ENCODE peak calls at places on chromosome 3, in four cellular contexts. K is left ventricle myocardium inferior, W is caudate nucleus, U is A549. P is an unnamed sample.
A peak's percentile ranks its signal among the peaks of the same experiment; 100 is the strongest.

GRCh38 chr3:100634493-100635272 is 25.3 kb downstream of the ADGRG7 start:
- DNase-seq in K (no peak), W (no peak), U (no peak), P (no peak)

GRCh38 chr3:111080357-111080937 is 8.8 kb downstream of the NECTIN3 start:
- DNase-seq in K (no peak), W (no peak), U (peak; percentile 39), P (no peak)

GRCh38 chr3:184078851-184079250 is 18.0 kb upstream of the HTR3E start:
- DNase-seq in K (no peak), W (no peak), U (no peak), P (no peak)

GRCh38 chr3:127017781-127018180 is 34.9 kb downstream of the PLXNA1 start:
- DNase-seq in K (no peak), W (no peak), U (no peak), P (no peak)

GRCh38 chr3:72969766-72970165 is 26.8 kb upstream of the PPP4R2 start:
- DNase-seq in K (no peak), W (no peak), U (no peak), P (no peak)

GRCh38 chr3:111373861-111374260 is 168.1 kb upstream of the CD96 start:
- DNase-seq in K (no peak), W (no peak), U (no peak), P (no peak)

GRCh38 chr3:150469031-150469930 is 61.2 kb downstream of the TSC22D2 start:
- DNase-seq in K (no peak), W (no peak), U (peak; percentile 80), P (no peak)

GRCh38 chr3:78041486-78041885 is 1001.6 kb downstream of the ROBO2 start:
- DNase-seq in K (no peak), W (no peak), U (no peak), P (no peak)

GRCh38 chr3:128280466-128281455 is 127.5 kb downstream of the EEFSEC start:
- DNase-seq in K (no peak), W (no peak), U (no peak), P (no peak)

GRCh38 chr3:112555535-112556170 is 6.1 kb downstream of the ATG3 start:
- DNase-seq in K (no peak), W (no peak), U (no peak), P (no peak)

GRCh38 chr3:100033184-100033583 is 81.1 kb downstream of the FILIP1L start:
- DNase-seq in K (no peak), W (no peak), U (no peak), P (no peak)

GRCh38 chr3:53109822-53110771 is 20.1 kb downstream of the RFT1 start:
- DNase-seq in K (peak; percentile 47), W (no peak), U (peak; percentile 41), P (no peak)

GRCh38 chr3:56469141-56469540 is 874 bp upstream of the ERC2 start:
- DNase-seq in K (no peak), W (no peak), U (no peak), P (no peak)

GRCh38 chr3:71341721-71342120 is 241.8 kb downstream of the FOXP1 start:
- DNase-seq in K (no peak), W (no peak), U (no peak), P (no peak)

DNA sequence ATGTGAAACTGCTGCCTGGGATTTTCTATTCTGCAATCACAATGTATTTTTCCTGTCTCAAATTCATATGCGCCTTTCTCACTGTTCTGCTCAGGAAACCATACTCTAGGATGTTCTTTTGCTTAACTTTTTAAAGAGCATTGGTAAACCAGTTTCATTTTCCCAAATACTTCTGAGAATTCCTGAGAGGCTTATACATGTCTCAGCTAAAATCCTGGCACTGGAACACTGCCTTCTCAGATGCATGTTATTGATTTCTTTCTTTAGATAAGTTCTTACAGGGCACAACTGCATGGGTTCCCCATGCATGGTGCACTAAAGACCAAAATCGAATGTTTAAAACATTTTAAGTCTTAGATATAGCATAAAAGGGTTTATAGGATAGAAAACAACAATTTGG is 178.3 kb upstream of the PLSCR5 start:
- DNase-seq in K (no peak), W (no peak), U (no peak), P (no peak)
- H3K27ac ChIP-seq in K (no peak overlapping the region), W (no peak overlapping the region), U (no peak overlapping the region), P (no peak overlapping the region)

GRCh38 chr3:120568624-120569023 is 27.5 kb upstream of the NDUFB4 start:
- DNase-seq in K (no peak), W (no peak), U (no peak), P (no peak)
- H3K27ac ChIP-seq in K (no peak overlapping the region), W (peak overlapping the region; percentile 87), U (no peak overlapping the region), P (no peak overlapping the region)

GRCh38 chr3:190701096-190701532 is 161.4 kb downstream of the GMNC start:
- DNase-seq in K (peak; percentile 19), W (no peak), U (peak; percentile 13), P (no peak)

GRCh38 chr3:190696777-190697501 is 165.6 kb downstream of the GMNC start:
- DNase-seq in K (no peak), W (no peak), U (peak; percentile 2), P (no peak)

GRCh38 chr3:190697901-190698300 is 164.6 kb downstream of the GMNC start:
- DNase-seq in K (no peak), W (no peak), U (no peak), P (no peak)

GRCh38 chr3:190697502-190697830 is 165.0 kb downstream of the GMNC start:
- DNase-seq in K (no peak), W (no peak), U (no peak), P (no peak)

DNA sequence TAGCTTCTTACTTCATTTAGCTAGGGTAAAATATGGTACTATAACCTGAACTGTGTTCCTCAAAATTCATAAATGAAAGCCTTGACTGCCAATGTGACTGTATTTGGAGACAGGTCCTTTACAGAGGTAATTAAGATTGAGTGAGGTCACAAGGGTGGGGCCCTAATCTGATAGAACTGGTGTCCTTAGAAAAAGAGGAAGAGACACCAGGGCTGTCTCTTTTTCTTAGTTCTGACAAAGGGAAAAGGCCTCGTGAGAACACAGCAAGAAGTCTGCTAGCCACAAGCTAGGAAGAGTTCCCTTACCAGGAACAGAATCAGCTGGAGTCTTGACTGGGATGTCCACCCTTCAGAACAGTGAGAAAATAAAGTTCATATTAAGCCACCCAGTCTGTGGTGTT is 162.7 kb downstream of the GMNC start:
- DNase-seq in K (no peak), W (no peak), U (no peak), P (no peak)
- H3K27ac ChIP-seq in K (no peak overlapping the region), W (no peak overlapping the region), U (no peak overlapping the region), P (no peak overlapping the region)

GRCh38 chr3:30648670-30649357 is 42.4 kb downstream of the TGFBR2 start:
- DNase-seq in K (no peak), W (no peak), U (no peak), P (no peak)

GRCh38 chr3:30644615-30645014 is 38.2 kb downstream of the TGFBR2 start:
- DNase-seq in K (peak; percentile 39), W (no peak), U (no peak), P (peak; percentile 78)

GRCh38 chr3:30646181-30646876 is 39.9 kb downstream of the TGFBR2 start:
- DNase-seq in K (no peak), W (no peak), U (no peak), P (no peak)

GRCh38 chr3:30645077-30645476 is 38.7 kb downstream of the TGFBR2 start:
- DNase-seq in K (no peak), W (no peak), U (no peak), P (no peak)

GRCh38 chr3:30646961-30647752 is 40.8 kb downstream of the TGFBR2 start:
- DNase-seq in K (no peak), W (no peak), U (no peak), P (no peak)
- H3K27ac ChIP-seq in K (peak overlapping the region; percentile 18), W (peak overlapping the region; percentile 31), U (no peak overlapping the region), P (no peak overlapping the region)

GRCh38 chr3:176724360-176724759 is 472.9 kb downstream of the TBL1XR1 start:
- DNase-seq in K (no peak), W (no peak), U (no peak), P (no peak)
- H3K27ac ChIP-seq in K (no peak overlapping the region), W (no peak overlapping the region), U (no peak overlapping the region), P (no peak overlapping the region)